ENCODE peak calls at places on chromosomes 4 and X, in four cellular contexts. L is astrocyte of the spinal cord, O is fibroblast of lung, U is GM23338. M is an unnamed sample.

GRCh38 chr4:104411501-104411900 is 83.2 kb downstream of the CXXC4 start:
- DNase-seq in U (no peak), L (no peak), O (no peak), M (no peak)

GRCh38 chr4:189069782-189070181 is 870.9 kb upstream of the FRG1 start:
- DNase-seq in O (no peak), U (no peak), L (no peak), M (no peak)

GRCh38 chr4:58734030-58734673 is 1624.0 kb upstream of the IGFBP7 start:
- DNase-seq in O (no peak), U (no peak), L (no peak), M (no peak)

GRCh38 chrX:2691543-2692220 is 587 bp downstream of the CD99 start:
- DNase-seq in U (peak), O (peak), L (peak), M (peak)

GRCh38 chr4:186606593-186606992 is 51.2 kb upstream of the MTNR1A start:
- DNase-seq in O (no peak), L (peak), U (no peak), M (peak)

GRCh38 chr4:76610751-76611150 is 175.7 kb downstream of the SHROOM3 start:
- DNase-seq in U (peak), O (no peak), L (no peak), M (no peak)

GRCh38 chrX:137930562-137930961 is 364.6 kb downstream of the ZIC3 start:
- DNase-seq in L (no peak), U (no peak), O (no peak), M (no peak)

GRCh38 chrX:44431206-44431605 is 87.7 kb upstream of the EFHC2 start:
- DNase-seq in O (peak), U (no peak), L (peak), M (peak)

GRCh38 chrX:68894142-68894512 is 65.3 kb downstream of the EFNB1 start:
- DNase-seq in O (no peak), L (no peak), U (no peak), M (no peak)

GRCh38 chr4:53541577-53542206 is 49.6 kb downstream of the LNX1 start:
- DNase-seq in U (no peak), O (peak), L (peak), M (peak)

GRCh38 chr4:122679317-122679716 is 53.2 kb upstream of the BBS12 start:
- DNase-seq in U (peak), O (no peak), L (no peak), M (no peak)

GRCh38 chr4:146243141-146243882 is 29.0 kb downstream of the REELD1 start:
- DNase-seq in U (peak), L (no peak), O (no peak), M (peak)

GRCh38 chrX:101931104-101931493 is 728 bp downstream of the ZMAT1 start:
- DNase-seq in U (peak), L (no peak), O (no peak), M (no peak)

GRCh38 chr4:94126669-94127068 is 81.0 kb upstream of the SMARCAD1 start:
- DNase-seq in L (peak), U (peak), O (peak), M (no peak)

GRCh38 chr4:12692815-12693214 is 791.3 kb downstream of the RAB28 start:
- DNase-seq in L (no peak), U (no peak), O (no peak), M (peak)

GRCh38 chr4:71187399-71188196 is 151.2 kb upstream of the SLC4A4 start:
- DNase-seq in L (peak), U (no peak), O (peak), M (no peak)

GRCh38 chrX:103530540-103530939 is 11.3 kb upstream of the RAB40A start:
- DNase-seq in U (no peak), O (no peak), L (no peak), M (no peak)

GRCh38 chr4:48071171-48071570 is 54.6 kb downstream of the NIPAL1 start:
- DNase-seq in U (no peak), O (no peak), L (no peak), M (peak)

GRCh38 chrX:275967-276587 is 5.1 kb upstream of the PLCXD1 start:
- DNase-seq in O (peak), U (peak), L (peak), M (peak)

GRCh38 chr4:153260553-153261306 is 56.5 kb downstream of the TRIM2 start:
- DNase-seq in U (peak), O (peak), L (peak), M (peak)

GRCh38 chr4:156596026-156596425 is 375.6 kb downstream of the PDGFC start:
- DNase-seq in L (no peak), O (no peak), U (no peak), M (peak)

GRCh38 chr4:177010421-177010820 is 217.7 kb upstream of the VEGFC start:
- DNase-seq in L (no peak), U (no peak), O (no peak), M (no peak)

GRCh38 chr4:1512738-1513660 is 106.8 kb upstream of the NKX1-1 start:
- DNase-seq in L (no peak), U (peak), O (no peak), M (peak)

GRCh38 chrX:13046035-13046851 is 1.8 kb upstream of the FAM9C start:
- DNase-seq in U (no peak), O (no peak), L (no peak), M (no peak)

GRCh38 chrX:13043138-13043537 is 1.3 kb downstream of the FAM9C start:
- DNase-seq in O (no peak), L (no peak), U (no peak), M (no peak)

GRCh38 chrX:13044441-13044840 is at the start of gene FAM9C:
- DNase-seq in U (no peak), O (no peak), L (no peak), M (no peak)

GRCh38 chrX:13047752-13048151 is 3.3 kb upstream of the FAM9C start:
- DNase-seq in L (no peak), O (no peak), U (no peak), M (no peak)

DNA sequence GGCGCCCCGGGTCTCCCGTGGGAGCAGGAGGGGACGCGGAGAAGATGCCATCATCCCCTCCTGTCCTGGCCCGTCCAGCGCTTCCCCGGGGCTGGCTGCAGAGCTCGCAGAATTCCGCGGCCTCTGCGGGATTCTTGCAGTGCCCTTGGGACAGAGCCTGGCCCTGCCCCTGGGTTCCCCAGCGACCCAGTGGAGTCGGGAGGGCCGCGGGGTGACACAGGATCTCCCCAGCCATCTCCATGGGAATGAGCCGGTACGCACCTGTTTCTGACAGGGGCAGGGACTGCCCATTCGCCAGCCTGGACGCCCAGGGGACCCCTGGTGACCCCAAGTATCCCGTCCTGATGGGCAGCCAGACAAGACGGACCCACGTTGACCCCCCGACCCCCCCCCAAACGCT is 482 bp downstream of the FAM9C start:
- DNase-seq in U (no peak), O (no peak), L (no peak), M (no peak)
- H3K4me3 ChIP-seq in U (no peak), O (no peak), L (no peak), M (no peak)

DNA sequence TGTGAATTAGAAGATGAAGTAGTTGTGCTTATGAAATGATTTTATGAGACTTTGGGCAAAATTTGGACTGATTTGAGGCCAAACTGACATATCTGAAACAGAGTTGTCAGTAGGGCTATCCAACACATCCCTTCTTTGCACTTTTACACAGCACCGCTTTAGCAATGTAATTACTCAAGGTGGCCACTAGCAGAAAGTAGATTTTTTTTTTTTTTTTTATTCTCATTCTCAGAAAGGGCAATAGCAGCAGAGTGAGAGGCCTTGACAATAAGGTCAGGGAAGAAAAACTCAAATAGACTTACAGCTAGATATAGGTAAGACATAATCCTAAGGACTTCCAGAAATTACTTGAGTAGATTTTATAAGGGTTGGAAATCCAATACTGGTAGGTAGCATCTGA is 414.3 kb downstream of the NAP1L3 start:
- DNase-seq in U (peak), O (no peak), L (no peak), M (no peak)
- TF ChIP-seq CTCF in U (no peak), O (no peak), L (no peak), M (no peak)

GRCh38 chr4:148026022-148026421 is 294.1 kb downstream of the ARHGAP10 start:
- DNase-seq in U (no peak), L (peak), O (peak), M (peak)
- H3K4me3 ChIP-seq in U (no peak), L (no peak), O (peak), M (no peak)

GRCh38 chrX:84046403-84046984 is 141.5 kb downstream of the RPS6KA6 start:
- DNase-seq in L (peak), U (peak), O (peak), M (peak)
- TF ChIP-seq CTCF in L (peak), U (peak), O (peak), M (peak)

GRCh38 chrX:64739792-64740378 is 236.4 kb downstream of the ZC4H2 start:
- DNase-seq in U (no peak), L (no peak), O (no peak), M (no peak)
- H3K4me3 ChIP-seq in U (no peak), L (no peak), O (no peak), M (no peak)